ENCODE peak calls at places on chromosomes 13 and 19, in five cellular contexts. I is Right ventricle myocardium superior, L is RWPE1, P is neural crest cell, W is hippocampal formation. D is an unnamed sample.

GRCh38 chr19:19866599-19867248 is 1.0 kb downstream of the ZNF253 start:
- DNase-seq in I (no peak), L (peak; percentile 3), P (peak; percentile 28), W (peak; percentile 9), D (no peak)

GRCh38 chr13:75256922-75257321 is 225.0 kb downstream of the TBC1D4 start:
- DNase-seq in I (no peak), L (peak; percentile 22), P (no peak), W (no peak), D (peak; percentile 61)

GRCh38 chr13:29165840-29166239 is 345.7 kb downstream of the MTUS2 start:
- DNase-seq in I (no peak), L (no peak), P (no peak), W (no peak), D (no peak)

GRCh38 chr19:7265963-7266362 is 28.3 kb downstream of the INSR start:
- DNase-seq in I (no peak), L (no peak), P (no peak), W (no peak), D (no peak)

GRCh38 chr19:10329555-10329954 is 3.8 kb downstream of the RAVER1 start:
- DNase-seq in I (no peak), L (no peak), P (no peak), W (no peak), D (no peak)

GRCh38 chr13:94811753-94812152 is 99.4 kb upstream of the SOX21 start:
- DNase-seq in I (no peak), L (no peak), P (no peak), W (no peak), D (no peak)

GRCh38 chr19:18875726-18876125 is 20.2 kb downstream of the CERS1 start:
- DNase-seq in I (no peak), L (no peak), P (no peak), W (no peak), D (no peak)

GRCh38 chr19:12314553-12314952 is 18.9 kb downstream of the ZNF563 start:
- DNase-seq in I (no peak), L (no peak), P (no peak), W (no peak), D (no peak)

GRCh38 chr13:49481788-49482187 is 14.0 kb upstream of the PHF11 start:
- DNase-seq in I (no peak), L (peak; percentile 10), P (no peak), W (no peak), D (no peak)

GRCh38 chr19:6794817-6795431 is 22.4 kb downstream of the VAV1 start:
- DNase-seq in I (no peak), L (no peak), P (no peak), W (no peak), D (no peak)

GRCh38 chr13:40801255-40802217 is 12.1 kb downstream of the SLC25A15 start:
- DNase-seq in I (no peak), L (no peak), P (no peak), W (no peak), D (no peak)

GRCh38 chr19:38617764-38618589 is at the start of gene MAP4K1:
- DNase-seq in I (peak; percentile 58), L (no peak), P (no peak), W (peak; percentile 11), D (no peak)

GRCh38 chr19:46728693-46729339 is 11.9 kb upstream of the PRKD2 start:
- DNase-seq in I (peak; percentile 88), L (peak; percentile 39), P (peak; percentile 65), W (peak; percentile 58), D (no peak)

GRCh38 chr19:57317503-57317902 is 2.8 kb upstream of the ZNF543 start:
- DNase-seq in I (peak; percentile 54), L (no peak), P (no peak), W (no peak), D (no peak)

GRCh38 chr13:112128052-112128610 is 61.2 kb downstream of the SOX1 start:
- DNase-seq in I (no peak), L (no peak), P (no peak), W (no peak), D (no peak)

GRCh38 chr13:110568649-110569048 is 7.1 kb upstream of the RAB20 start:
- DNase-seq in I (no peak), L (no peak), P (no peak), W (no peak), D (no peak)

GRCh38 chr13:75495938-75496337 is 14.0 kb upstream of the TBC1D4 start:
- DNase-seq in I (no peak), L (no peak), P (no peak), W (no peak), D (no peak)

GRCh38 chr13:66528903-66529576 is 701.1 kb downstream of the PCDH9 start:
- DNase-seq in I (no peak), L (no peak), P (no peak), W (no peak), D (no peak)

GRCh38 chr13:35600137-35600536 is 123.6 kb upstream of the MAB21L1 start:
- DNase-seq in I (no peak), L (no peak), P (no peak), W (no peak), D (no peak)